ENCODE peak calls at places on chromosomes 13 and 19, in nine cellular contexts. Z is OCI-LY7, B is GM23338, C is neural progenitor cell, O is GM23248, F is PC-3, T is HCT116, W is MM.1S, S is SK-N-SH. U is an unnamed sample.

GRCh38 chr13:83941669-83942335 is 59.5 kb upstream of the SLITRK1 start:
- DNase-seq in Z (no peak), B (peak), C (peak), O (no peak), F (no peak), T (no peak), W (no peak), S (no peak), U (no peak)

GRCh38 chr19:42290523-42291436 is 11.2 kb upstream of the PRR19 start:
- DNase-seq in Z (peak), B (peak), C (peak), O (peak), F (no peak), T (no peak), W (no peak), S (peak), U (no peak)

GRCh38 chr19:47228168-47228936 is 2.6 kb downstream of the BBC3 start:
- DNase-seq in Z (peak), B (peak), C (peak), O (peak), F (no peak), T (no peak), W (peak), S (peak), U (peak)

GRCh38 chr19:10543420-10544241 is at the start of gene ATG4D:
- DNase-seq in Z (peak), B (peak), C (peak), O (peak), F (peak), T (peak), W (peak), S (peak), U (peak)

GRCh38 chr19:10454267-10454666 is 33.9 kb downstream of the PDE4A start:
- DNase-seq in Z (no peak), B (peak), C (peak), O (peak), F (peak), T (no peak), W (no peak), S (peak), U (no peak)

GRCh38 chr19:8240274-8241229 is 31.4 kb downstream of the CERS4 start:
- DNase-seq in Z (peak), B (peak), C (peak), O (peak), F (peak), T (peak), W (peak), S (peak), U (peak)

GRCh38 chr19:17321655-17322489 is 12.5 kb downstream of the DDA1 start:
- DNase-seq in Z (no peak), B (no peak), C (no peak), O (no peak), F (no peak), T (no peak), W (no peak), S (no peak), U (no peak)

GRCh38 chr19:1992759-1993260 is 22.7 kb downstream of the BTBD2 start:
- DNase-seq in Z (peak), B (peak), C (peak), O (peak), F (peak), T (no peak), W (no peak), S (peak), U (peak)

GRCh38 chr19:31118926-31119325 is 230.3 kb downstream of the TSHZ3 start:
- DNase-seq in Z (no peak), B (no peak), C (no peak), O (no peak), F (no peak), T (no peak), W (no peak), S (no peak), U (no peak)

GRCh38 chr13:93218583-93218982 is 8.0 kb upstream of the GPC6 start:
- DNase-seq in Z (no peak), B (no peak), C (no peak), O (peak), F (peak), T (no peak), W (no peak), S (no peak), U (no peak)

GRCh38 chr13:93216122-93216521 is 10.5 kb upstream of the GPC6 start:
- DNase-seq in Z (no peak), B (peak), C (peak), O (no peak), F (no peak), T (no peak), W (no peak), S (no peak), U (no peak)

GRCh38 chr13:93220073-93220472 is 6.5 kb upstream of the GPC6 start:
- DNase-seq in Z (no peak), B (no peak), C (no peak), O (no peak), F (no peak), T (no peak), W (no peak), S (no peak), U (no peak)

GRCh38 chr13:93217701-93218100 is 8.9 kb upstream of the GPC6 start:
- DNase-seq in Z (no peak), B (no peak), C (no peak), O (peak), F (no peak), T (no peak), W (no peak), S (no peak), U (no peak)
- H3K4me2 ChIP-seq in Z (no peak), B (peak), C (no peak), O (peak), F (no peak), T (no peak), W (no peak), S (no peak), U (no peak)

DNA sequence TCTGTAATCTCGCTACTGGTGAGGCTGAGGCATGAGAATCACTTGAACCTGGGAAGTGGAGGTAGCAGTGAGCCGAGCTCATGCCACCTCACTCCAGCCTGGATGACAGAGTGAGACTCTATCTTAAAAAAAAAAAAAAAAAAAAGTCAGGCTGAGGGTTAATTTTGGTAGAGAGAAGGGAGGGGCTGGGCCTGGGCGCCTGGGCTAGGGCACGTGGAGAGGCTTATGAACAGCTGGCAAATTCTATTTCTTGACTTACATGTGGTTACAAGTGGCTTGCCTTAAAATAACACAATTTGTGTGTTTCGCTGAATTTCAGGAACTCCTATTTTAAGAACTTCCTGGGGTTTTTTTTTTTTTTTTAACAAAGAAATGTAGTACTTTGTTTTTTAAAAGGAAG is 47.6 kb upstream of the MAP3K10 start:
- DNase-seq in Z (peak), B (peak), C (no peak), O (no peak), F (no peak), T (no peak), W (peak), S (no peak), U (no peak)
- H3K4me3 ChIP-seq in Z (peak), B (no peak), C (no peak), O (no peak), F (no peak), T (no peak), W (peak), S (no peak), U (no peak)

GRCh38 chr13:95787356-95788099 is 110.6 kb downstream of the DNAJC3 start:
- DNase-seq in Z (no peak), B (no peak), C (no peak), O (peak), F (no peak), T (no peak), W (no peak), S (no peak), U (no peak)
- TF ChIP-seq EZH2phosphoT487 in Z (no peak), B (no peak), C (no peak), O (no peak), F (no peak), T (no peak), W (no peak), S (no peak), U (no peak)

GRCh38 chr19:6232567-6232966 is 47.2 kb downstream of the MLLT1 start:
- DNase-seq in Z (no peak), B (no peak), C (no peak), O (peak), F (peak), T (no peak), W (no peak), S (no peak), U (no peak)

GRCh38 chr19:6233051-6233826 is 46.5 kb downstream of the MLLT1 start:
- DNase-seq in Z (no peak), B (no peak), C (no peak), O (peak), F (no peak), T (no peak), W (no peak), S (no peak), U (no peak)

GRCh38 chr19:6235031-6235951 is 44.5 kb downstream of the MLLT1 start:
- DNase-seq in Z (no peak), B (no peak), C (no peak), O (no peak), F (no peak), T (no peak), W (no peak), S (peak), U (no peak)

GRCh38 chr19:6234527-6234926 is 45.2 kb downstream of the MLLT1 start:
- DNase-seq in Z (no peak), B (no peak), C (no peak), O (peak), F (no peak), T (no peak), W (no peak), S (peak), U (no peak)

DNA sequence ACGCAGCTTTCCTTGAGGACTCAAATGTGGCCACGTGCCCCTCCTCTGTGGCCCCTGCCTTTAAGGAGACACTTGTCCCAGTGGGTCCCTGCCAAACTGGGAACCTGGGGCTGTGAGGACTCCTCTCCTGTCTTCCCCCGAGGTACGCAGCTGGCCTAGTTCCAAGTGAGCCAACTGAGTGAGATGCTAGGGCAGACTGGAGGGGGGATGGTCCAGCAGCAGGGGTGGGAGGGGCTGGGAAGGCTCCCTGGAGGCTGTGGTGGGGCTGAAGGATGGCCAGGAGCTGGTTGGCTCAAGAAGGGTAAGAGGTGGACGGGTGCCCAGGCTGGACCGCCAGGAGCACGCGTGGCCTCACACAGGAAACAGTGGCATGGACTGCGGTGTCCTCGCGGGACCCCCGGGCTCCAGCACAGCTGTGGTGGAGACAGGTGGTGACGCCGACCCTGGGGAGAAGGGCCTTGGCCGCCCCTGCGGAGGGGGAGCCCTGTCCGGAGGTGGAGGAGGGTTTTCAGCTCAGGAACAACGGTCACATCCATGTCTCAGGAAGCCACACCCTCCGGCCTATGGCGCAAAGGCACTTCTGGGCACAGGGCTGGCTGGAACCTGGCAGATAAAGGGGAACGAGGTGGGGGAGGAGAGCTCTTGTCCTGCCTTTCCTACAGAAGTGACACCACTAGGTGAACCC is 45.8 kb downstream of the MLLT1 start:
- DNase-seq in Z (no peak), B (no peak), C (no peak), O (no peak), F (no peak), T (no peak), W (no peak), S (peak), U (no peak)
- H3K4me2 ChIP-seq in Z (no peak), B (no peak), C (no peak), O (peak), F (no peak), T (no peak), W (no peak), S (no peak), U (no peak)

GRCh38 chr13:31894931-31895330 is 136.6 kb upstream of the FRY start:
- DNase-seq in Z (no peak), B (no peak), C (no peak), O (no peak), F (no peak), T (no peak), W (no peak), S (no peak), U (no peak)

GRCh38 chr13:31901985-31902384 is 129.6 kb upstream of the FRY start:
- DNase-seq in Z (no peak), B (no peak), C (no peak), O (peak), F (no peak), T (no peak), W (no peak), S (no peak), U (no peak)

GRCh38 chr13:31896427-31896826 is 135.1 kb upstream of the FRY start:
- DNase-seq in Z (no peak), B (no peak), C (peak), O (peak), F (no peak), T (no peak), W (peak), S (no peak), U (no peak)

GRCh38 chr13:31895687-31896086 is 135.9 kb upstream of the FRY start:
- DNase-seq in Z (no peak), B (no peak), C (no peak), O (no peak), F (no peak), T (no peak), W (no peak), S (no peak), U (no peak)

GRCh38 chr13:31898383-31899071 is 133.0 kb upstream of the FRY start:
- DNase-seq in Z (no peak), B (no peak), C (peak), O (no peak), F (no peak), T (no peak), W (peak), S (no peak), U (no peak)
- H3K4me3 ChIP-seq in Z (no peak), B (no peak), C (no peak), O (no peak), F (no peak), T (no peak), W (no peak), S (no peak), U (no peak)